ENCODE peak calls at places on chromosome 17, in six cellular contexts. A is hypothalamus, L is neural crest cell, B is NCI-H1694, R is ELR, T is ACHN. E is an unnamed sample.
A peak's percentile ranks its signal among the peaks of the same experiment; 100 is the strongest.

GRCh38 chr17:67078292-67078691 is 33.9 kb downstream of the CACNG1 start:
- DNase-seq in A (no peak), L (no peak), B (no peak), R (no peak), T (no peak), E (no peak)

GRCh38 chr17:52965856-52966255 is 807.3 kb upstream of the CA10 start:
- DNase-seq in A (no peak), L (no peak), B (no peak), R (no peak), T (no peak), E (no peak)

GRCh38 chr17:59067756-59068155 is 38.9 kb downstream of the TRIM37 start:
- DNase-seq in A (no peak), L (no peak), B (no peak), R (no peak), T (no peak), E (no peak)

GRCh38 chr17:48375356-48375755 is 54.7 kb downstream of the SKAP1 start:
- DNase-seq in A (no peak), L (no peak), B (no peak), R (peak; percentile 44), T (no peak), E (no peak)

GRCh38 chr17:40069751-40070643 is 7.2 kb downstream of the THRA start:
- DNase-seq in A (no peak), L (no peak), B (peak; percentile 72), R (peak; percentile 72), T (peak; percentile 57), E (peak; percentile 49)

GRCh38 chr17:43822566-43823190 is 10.3 kb downstream of the MPP3 start:
- DNase-seq in A (no peak), L (no peak), B (no peak), R (no peak), T (no peak), E (no peak)

GRCh38 chr17:68782829-68783228 is 172.4 kb downstream of the ABCA8 start:
- DNase-seq in A (no peak), L (no peak), B (no peak), R (no peak), T (no peak), E (no peak)

GRCh38 chr17:7840875-7841274 is 6.9 kb downstream of the KDM6B start:
- DNase-seq in A (no peak), L (no peak), B (no peak), R (no peak), T (no peak), E (no peak)

GRCh38 chr17:47694018-47694817 is at the start of gene TBKBP1:
- DNase-seq in A (peak; percentile 47), L (peak; percentile 87), B (peak; percentile 48), R (peak; percentile 53), T (peak; percentile 48), E (peak; percentile 71)